ENCODE peak calls at places on chromosomes 4 and X, in four cellular contexts. Y, N, P and Z are unnamed samples.

GRCh38 chr4:189177130-189177529 is 763.5 kb upstream of the FRG1 start:
- DNase-seq in Y (no peak), N (no peak), P (no peak), Z (no peak)

GRCh38 chrX:45774961-45775360 is 574.3 kb upstream of the DIPK2B start:
- DNase-seq in Y (peak), N (no peak), P (no peak), Z (no peak)

GRCh38 chr4:124278477-124278876 is 434.1 kb downstream of the ANKRD50 start:
- DNase-seq in Y (no peak), N (no peak), P (no peak), Z (no peak)

GRCh38 chr4:174522183-174523002 is at the start of gene HPGD:
- DNase-seq in Y (no peak), N (peak), P (peak), Z (peak)

GRCh38 chr4:27714073-27714472 is 853.4 kb downstream of the STIM2 start:
- DNase-seq in Y (no peak), N (no peak), P (no peak), Z (no peak)

GRCh38 chrX:47802589-47802988 is 34.1 kb upstream of the ZNF81 start:
- DNase-seq in Y (no peak), N (peak), P (no peak), Z (no peak)

GRCh38 chr4:123412700-123413512 is 16.3 kb downstream of the SPRY1 start:
- DNase-seq in Y (peak), N (no peak), P (no peak), Z (no peak)

GRCh38 chrX:139201924-139202323 is 328.6 kb upstream of the F9 start:
- DNase-seq in Y (no peak), N (no peak), P (no peak), Z (no peak)

GRCh38 chr4:119087656-119088055 is 48.0 kb upstream of the MYOZ2 start:
- DNase-seq in Y (no peak), N (no peak), P (no peak), Z (no peak)